ENCODE peak calls at places on chromosomes 2 and 18, in six cellular contexts. E, X, O, F, H and S are unnamed samples.

GRCh38 chr2:229679393-229680125 is 34.8 kb downstream of the DNER start:
- DNase-seq in E (no peak), X (no peak), O (no peak), F (no peak), H (no peak), S (no peak)

GRCh38 chr2:222239945-222240675 is 58.7 kb downstream of the PAX3 start:
- DNase-seq in E (no peak), X (no peak), O (no peak), F (peak), H (no peak), S (no peak)

GRCh38 chr2:211503198-211503597 is 946.8 kb downstream of the CPS1 start:
- DNase-seq in E (no peak), X (no peak), O (no peak), F (no peak), H (no peak), S (no peak)

GRCh38 chr2:1585635-1586034 is 158.7 kb downstream of the PXDN start:
- DNase-seq in E (no peak), X (no peak), O (no peak), F (no peak), H (no peak), S (no peak)

GRCh38 chr2:38560092-38560491 is 42.6 kb downstream of the HNRNPLL start:
- DNase-seq in E (no peak), X (no peak), O (no peak), F (no peak), H (no peak), S (no peak)

GRCh38 chr2:86398911-86399474 is 42.2 kb upstream of the KDM3A start:
- DNase-seq in E (no peak), X (no peak), O (no peak), F (no peak), H (no peak), S (no peak)

GRCh38 chr2:95348609-95349567 is 51.7 kb downstream of the KCNIP3 start:
- DNase-seq in E (no peak), X (peak), O (peak), F (no peak), H (no peak), S (no peak)

GRCh38 chr2:235378944-235379343 is 114.9 kb upstream of the AGAP1 start:
- DNase-seq in E (no peak), X (peak), O (peak), F (no peak), H (no peak), S (no peak)

GRCh38 chr2:155377178-155377780 is 678.8 kb downstream of the KCNJ3 start:
- DNase-seq in E (no peak), X (peak), O (peak), F (no peak), H (no peak), S (no peak)

GRCh38 chr2:234919711-234920110 is 32.1 kb upstream of the SH3BP4 start:
- DNase-seq in E (no peak), X (peak), O (peak), F (no peak), H (peak), S (peak)

GRCh38 chr2:134372611-134373131 is 118.8 kb downstream of the MGAT5 start:
- DNase-seq in E (no peak), X (peak), O (peak), F (peak), H (no peak), S (no peak)

GRCh38 chr2:184644685-184645084 is 46.4 kb downstream of the ZNF804A start:
- DNase-seq in E (no peak), X (peak), O (peak), F (no peak), H (no peak), S (no peak)

GRCh38 chr18:36685580-36685979 is 143.2 kb downstream of the TPGS2 start:
- DNase-seq in E (no peak), X (peak), O (peak), F (no peak), H (no peak), S (no peak)

GRCh38 chr2:187783446-187783845 is 229.2 kb upstream of the TFPI start:
- DNase-seq in E (no peak), X (no peak), O (peak), F (no peak), H (no peak), S (no peak)
- TF ChIP-seq CTCF in E (no peak), X (peak), O (no peak), F (no peak), H (no peak), S (no peak)

GRCh38 chr18:64202229-64202835 is 53.4 kb upstream of the LINC00305 start:
- DNase-seq in E (no peak), X (no peak), O (no peak), F (no peak), H (no peak), S (no peak)

GRCh38 chr18:64203295-64203694 is 54.4 kb upstream of the LINC00305 start:
- DNase-seq in E (no peak), X (no peak), O (no peak), F (no peak), H (no peak), S (no peak)

GRCh38 chr18:64202836-64203235 is 53.9 kb upstream of the LINC00305 start:
- DNase-seq in E (no peak), X (no peak), O (no peak), F (no peak), H (peak), S (no peak)

GRCh38 chr18:64208531-64208930 is 59.6 kb upstream of the LINC00305 start:
- DNase-seq in E (no peak), X (no peak), O (no peak), F (no peak), H (no peak), S (no peak)

DNA sequence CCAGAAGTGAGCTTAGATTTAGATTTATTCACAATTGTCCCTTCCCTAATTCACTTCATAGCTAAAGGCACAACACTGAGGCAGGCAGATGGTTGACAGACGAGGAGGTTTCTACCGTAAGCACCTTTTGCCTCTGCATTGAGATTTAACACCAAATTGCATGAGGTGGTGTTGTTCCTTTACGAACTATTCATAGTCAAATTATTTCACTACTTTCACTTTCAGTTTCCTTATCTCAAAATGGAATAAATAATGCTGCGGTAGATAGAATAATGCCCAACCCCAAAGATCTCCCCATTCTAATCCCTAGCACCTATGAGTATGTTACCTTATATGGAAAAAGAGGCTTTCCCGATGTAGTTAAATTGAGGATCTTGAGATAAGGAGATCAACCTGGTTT is 58.9 kb upstream of the LINC00305 start:
- DNase-seq in E (no peak), X (no peak), O (no peak), F (no peak), H (no peak), S (no peak)
- H3K4me3 ChIP-seq in E (no peak), X (no peak), O (no peak), F (no peak), H (peak), S (no peak)

GRCh38 chr18:3186678-3187658 is 32.8 kb downstream of the MYOM1 start:
- DNase-seq in E (no peak), X (no peak), O (peak), F (no peak), H (no peak), S (no peak)
- TF ChIP-seq CTCF in E (peak), X (peak), O (peak), F (no peak), H (no peak), S (no peak)

DNA sequence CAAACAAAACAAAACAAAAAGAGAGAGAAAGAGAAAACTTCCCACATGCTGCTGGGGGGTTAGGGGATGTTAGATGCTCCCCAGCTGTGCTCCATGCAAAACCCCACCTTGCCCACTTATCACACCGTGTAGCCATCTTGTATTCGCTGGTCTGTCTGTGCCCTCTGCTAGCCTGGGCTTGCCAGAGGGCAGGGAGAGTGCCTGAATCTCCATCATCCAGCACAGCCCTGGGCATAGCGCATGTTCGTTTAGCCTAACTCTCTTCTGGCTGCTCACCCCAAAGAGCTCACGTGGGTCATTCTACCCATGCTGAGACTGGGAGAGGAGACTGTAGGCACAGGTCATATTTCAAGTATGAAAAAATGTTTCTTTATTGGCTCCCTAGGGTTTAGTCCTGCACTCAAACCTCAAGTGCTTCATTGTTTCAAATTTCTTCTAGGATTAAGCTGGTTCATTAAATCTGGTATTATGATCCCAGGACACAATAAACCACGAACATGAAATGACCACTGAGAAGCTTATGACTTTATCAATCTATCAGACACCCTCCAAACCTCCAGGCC is 100.5 kb downstream of the KCNF1 start:
- DNase-seq in E (no peak), X (no peak), O (no peak), F (no peak), H (no peak), S (no peak)
- H3K4me3 ChIP-seq in E (no peak), X (no peak), O (no peak), F (no peak), H (no peak), S (no peak)